ENCODE peak calls at places on chromosome 14, in seven cellular contexts. One of them, this sample, is unnamed.

GRCh38 chr14:98974113-98974512 is 297.9 kb downstream of the BCL11B start:
- DNase-seq in aorta: no peak
- DNase-seq in ACHN: no peak
- DNase-seq in activated CD4-positive, alpha-beta T cell treated with anti-CD3 and anti-CD28 coated beads, Interleukin-2, amount 10 ng/mL, durations not matched to agents 24 days and 14 days: no peak
- DNase-seq in CD8-positive, alpha-beta T cell: no peak
- DNase-seq in spleen: no peak
- DNase-seq in anterior cingulate cortex: no peak
- DNase-seq in this sample: no peak

GRCh38 chr14:101126376-101127130 is 223.0 kb upstream of the RTL1 start:
- DNase-seq in aorta: no peak
- DNase-seq in ACHN: no peak
- DNase-seq in activated CD4-positive, alpha-beta T cell treated with anti-CD3 and anti-CD28 coated beads, Interleukin-2, amount 10 ng/mL, durations not matched to agents 24 days and 14 days: no peak
- DNase-seq in CD8-positive, alpha-beta T cell: no peak
- DNase-seq in spleen: peak; percentile 56
- DNase-seq in anterior cingulate cortex: no peak
- DNase-seq in this sample: no peak

GRCh38 chr14:51677276-51677675 is 25.6 kb downstream of the FRMD6 start:
- DNase-seq in aorta: no peak
- DNase-seq in ACHN: peak; percentile 23
- DNase-seq in activated CD4-positive, alpha-beta T cell treated with anti-CD3 and anti-CD28 coated beads, Interleukin-2, amount 10 ng/mL, durations not matched to agents 24 days and 14 days: no peak
- DNase-seq in CD8-positive, alpha-beta T cell: no peak
- DNase-seq in spleen: no peak
- DNase-seq in anterior cingulate cortex: no peak
- DNase-seq in this sample: no peak

GRCh38 chr14:76089575-76089974 is 62.1 kb upstream of the GPATCH2L start:
- DNase-seq in aorta: no peak
- DNase-seq in ACHN: no peak
- DNase-seq in activated CD4-positive, alpha-beta T cell treated with anti-CD3 and anti-CD28 coated beads, Interleukin-2, amount 10 ng/mL, durations not matched to agents 24 days and 14 days: no peak
- DNase-seq in CD8-positive, alpha-beta T cell: no peak
- DNase-seq in spleen: no peak
- DNase-seq in anterior cingulate cortex: no peak
- DNase-seq in this sample: no peak

GRCh38 chr14:22315336-22315735 is 273.7 kb downstream of the DAD1 start:
- DNase-seq in aorta: no peak
- DNase-seq in ACHN: no peak
- DNase-seq in activated CD4-positive, alpha-beta T cell treated with anti-CD3 and anti-CD28 coated beads, Interleukin-2, amount 10 ng/mL, durations not matched to agents 24 days and 14 days: no peak
- DNase-seq in CD8-positive, alpha-beta T cell: no peak
- DNase-seq in spleen: no peak
- DNase-seq in anterior cingulate cortex: no peak
- DNase-seq in this sample: no peak

GRCh38 chr14:29724991-29725390 is 202.7 kb downstream of the PRKD1 start:
- DNase-seq in aorta: no peak
- DNase-seq in ACHN: no peak
- DNase-seq in activated CD4-positive, alpha-beta T cell treated with anti-CD3 and anti-CD28 coated beads, Interleukin-2, amount 10 ng/mL, durations not matched to agents 24 days and 14 days: no peak
- DNase-seq in CD8-positive, alpha-beta T cell: no peak
- DNase-seq in spleen: no peak
- DNase-seq in anterior cingulate cortex: no peak
- DNase-seq in this sample: no peak

GRCh38 chr14:51547260-51547659 is 104.5 kb upstream of the FRMD6 start:
- DNase-seq in aorta: peak; percentile 62
- DNase-seq in ACHN: peak; percentile 94
- DNase-seq in activated CD4-positive, alpha-beta T cell treated with anti-CD3 and anti-CD28 coated beads, Interleukin-2, amount 10 ng/mL, durations not matched to agents 24 days and 14 days: no peak
- DNase-seq in CD8-positive, alpha-beta T cell: no peak
- DNase-seq in spleen: no peak
- DNase-seq in anterior cingulate cortex: no peak
- DNase-seq in this sample: no peak

GRCh38 chr14:38663382-38663781 is 407.5 kb upstream of the CLEC14A start:
- DNase-seq in aorta: no peak
- DNase-seq in ACHN: no peak
- DNase-seq in activated CD4-positive, alpha-beta T cell treated with anti-CD3 and anti-CD28 coated beads, Interleukin-2, amount 10 ng/mL, durations not matched to agents 24 days and 14 days: no peak
- DNase-seq in CD8-positive, alpha-beta T cell: no peak
- DNase-seq in spleen: no peak
- DNase-seq in anterior cingulate cortex: no peak
- DNase-seq in this sample: no peak

GRCh38 chr14:94593749-94594431 is 12.7 kb downstream of the SERPINA5 start:
- DNase-seq in aorta: no peak
- DNase-seq in ACHN: no peak
- DNase-seq in activated CD4-positive, alpha-beta T cell treated with anti-CD3 and anti-CD28 coated beads, Interleukin-2, amount 10 ng/mL, durations not matched to agents 24 days and 14 days: no peak
- DNase-seq in CD8-positive, alpha-beta T cell: no peak
- DNase-seq in spleen: no peak
- DNase-seq in anterior cingulate cortex: no peak
- DNase-seq in this sample: no peak

GRCh38 chr14:86057018-86057667 is 527.2 kb downstream of the FLRT2 start:
- DNase-seq in aorta: no peak
- DNase-seq in ACHN: peak; percentile 38
- DNase-seq in activated CD4-positive, alpha-beta T cell treated with anti-CD3 and anti-CD28 coated beads, Interleukin-2, amount 10 ng/mL, durations not matched to agents 24 days and 14 days: peak; percentile 73
- DNase-seq in CD8-positive, alpha-beta T cell: no peak
- DNase-seq in spleen: no peak
- DNase-seq in anterior cingulate cortex: no peak
- DNase-seq in this sample: no peak

GRCh38 chr14:71728386-71728785 is 203.8 kb upstream of the RGS6 start:
- DNase-seq in aorta: no peak
- DNase-seq in ACHN: no peak
- DNase-seq in activated CD4-positive, alpha-beta T cell treated with anti-CD3 and anti-CD28 coated beads, Interleukin-2, amount 10 ng/mL, durations not matched to agents 24 days and 14 days: no peak
- DNase-seq in CD8-positive, alpha-beta T cell: no peak
- DNase-seq in spleen: no peak
- DNase-seq in anterior cingulate cortex: no peak
- DNase-seq in this sample: no peak

GRCh38 chr14:75278422-75279152 is at the start of gene FOS:
- DNase-seq in aorta: peak; percentile 95
- DNase-seq in ACHN: peak; percentile 89
- DNase-seq in activated CD4-positive, alpha-beta T cell treated with anti-CD3 and anti-CD28 coated beads, Interleukin-2, amount 10 ng/mL, durations not matched to agents 24 days and 14 days: peak; percentile 97
- DNase-seq in CD8-positive, alpha-beta T cell: peak; percentile 81
- DNase-seq in spleen: peak; percentile 96
- DNase-seq in anterior cingulate cortex: peak; percentile 88
- DNase-seq in this sample: peak; percentile 74

GRCh38 chr14:100392266-100392850 is 69.2 kb downstream of the SLC25A47 start:
- DNase-seq in aorta: no peak
- DNase-seq in ACHN: no peak
- DNase-seq in activated CD4-positive, alpha-beta T cell treated with anti-CD3 and anti-CD28 coated beads, Interleukin-2, amount 10 ng/mL, durations not matched to agents 24 days and 14 days: no peak
- DNase-seq in CD8-positive, alpha-beta T cell: no peak
- DNase-seq in spleen: no peak
- DNase-seq in anterior cingulate cortex: no peak
- DNase-seq in this sample: no peak

GRCh38 chr14:91416744-91417133 is 881 bp downstream of the CCDC88C start:
- DNase-seq in aorta: no peak
- DNase-seq in ACHN: no peak
- DNase-seq in activated CD4-positive, alpha-beta T cell treated with anti-CD3 and anti-CD28 coated beads, Interleukin-2, amount 10 ng/mL, durations not matched to agents 24 days and 14 days: peak; percentile 78
- DNase-seq in CD8-positive, alpha-beta T cell: no peak
- DNase-seq in spleen: peak; percentile 90
- DNase-seq in anterior cingulate cortex: no peak
- DNase-seq in this sample: no peak

GRCh38 chr14:105935384-105935783 is 409.0 kb downstream of the TMEM121 start:
- DNase-seq in aorta: no peak
- DNase-seq in ACHN: no peak
- DNase-seq in activated CD4-positive, alpha-beta T cell treated with anti-CD3 and anti-CD28 coated beads, Interleukin-2, amount 10 ng/mL, durations not matched to agents 24 days and 14 days: no peak
- DNase-seq in CD8-positive, alpha-beta T cell: no peak
- DNase-seq in spleen: no peak
- DNase-seq in anterior cingulate cortex: no peak
- DNase-seq in this sample: no peak

GRCh38 chr14:96037891-96038557 is 1.1 kb upstream of the C14orf132 start:
- DNase-seq in aorta: peak; percentile 89
- DNase-seq in ACHN: no peak
- DNase-seq in activated CD4-positive, alpha-beta T cell treated with anti-CD3 and anti-CD28 coated beads, Interleukin-2, amount 10 ng/mL, durations not matched to agents 24 days and 14 days: peak; percentile 55
- DNase-seq in CD8-positive, alpha-beta T cell: no peak
- DNase-seq in spleen: no peak
- DNase-seq in anterior cingulate cortex: no peak
- DNase-seq in this sample: no peak

GRCh38 chr14:100215330-100215885 is 23.5 kb upstream of the YY1 start:
- DNase-seq in aorta: no peak
- DNase-seq in ACHN: no peak
- DNase-seq in activated CD4-positive, alpha-beta T cell treated with anti-CD3 and anti-CD28 coated beads, Interleukin-2, amount 10 ng/mL, durations not matched to agents 24 days and 14 days: peak; percentile 58
- DNase-seq in CD8-positive, alpha-beta T cell: no peak
- DNase-seq in spleen: peak; percentile 76
- DNase-seq in anterior cingulate cortex: no peak
- DNase-seq in this sample: no peak

GRCh38 chr14:75164809-75165208 is 11.6 kb downstream of the TMED10 start:
- DNase-seq in aorta: no peak
- DNase-seq in ACHN: no peak
- DNase-seq in activated CD4-positive, alpha-beta T cell treated with anti-CD3 and anti-CD28 coated beads, Interleukin-2, amount 10 ng/mL, durations not matched to agents 24 days and 14 days: no peak
- DNase-seq in CD8-positive, alpha-beta T cell: no peak
- DNase-seq in spleen: no peak
- DNase-seq in anterior cingulate cortex: no peak
- DNase-seq in this sample: no peak

GRCh38 chr14:29016050-29016900 is 249.7 kb downstream of the FOXG1 start:
- DNase-seq in aorta: no peak
- DNase-seq in ACHN: peak; percentile 33
- DNase-seq in activated CD4-positive, alpha-beta T cell treated with anti-CD3 and anti-CD28 coated beads, Interleukin-2, amount 10 ng/mL, durations not matched to agents 24 days and 14 days: no peak
- DNase-seq in CD8-positive, alpha-beta T cell: no peak
- DNase-seq in spleen: no peak
- DNase-seq in anterior cingulate cortex: no peak
- DNase-seq in this sample: peak; percentile 15

GRCh38 chr14:58395565-58395814 is 240 bp upstream of the TOMM20L start:
- DNase-seq in aorta: no peak
- DNase-seq in ACHN: no peak
- DNase-seq in activated CD4-positive, alpha-beta T cell treated with anti-CD3 and anti-CD28 coated beads, Interleukin-2, amount 10 ng/mL, durations not matched to agents 24 days and 14 days: no peak
- DNase-seq in CD8-positive, alpha-beta T cell: no peak
- DNase-seq in spleen: no peak
- DNase-seq in anterior cingulate cortex: no peak
- DNase-seq in this sample: no peak

GRCh38 chr14:32809255-32809654 is 129.4 kb upstream of the NPAS3 start:
- DNase-seq in aorta: no peak
- DNase-seq in ACHN: no peak
- DNase-seq in activated CD4-positive, alpha-beta T cell treated with anti-CD3 and anti-CD28 coated beads, Interleukin-2, amount 10 ng/mL, durations not matched to agents 24 days and 14 days: no peak
- DNase-seq in CD8-positive, alpha-beta T cell: no peak
- DNase-seq in spleen: no peak
- DNase-seq in anterior cingulate cortex: no peak
- DNase-seq in this sample: no peak

GRCh38 chr14:99619873-99620834 is 16.1 kb upstream of the CCDC85C start:
- DNase-seq in aorta: no peak
- DNase-seq in ACHN: no peak
- DNase-seq in activated CD4-positive, alpha-beta T cell treated with anti-CD3 and anti-CD28 coated beads, Interleukin-2, amount 10 ng/mL, durations not matched to agents 24 days and 14 days: no peak
- DNase-seq in CD8-positive, alpha-beta T cell: no peak
- DNase-seq in spleen: no peak
- DNase-seq in anterior cingulate cortex: no peak
- DNase-seq in this sample: no peak

GRCh38 chr14:35401853-35402252 is 2.7 kb downstream of the NFKBIA start:
- DNase-seq in aorta: peak; percentile 69
- DNase-seq in ACHN: no peak
- DNase-seq in activated CD4-positive, alpha-beta T cell treated with anti-CD3 and anti-CD28 coated beads, Interleukin-2, amount 10 ng/mL, durations not matched to agents 24 days and 14 days: peak; percentile 67
- DNase-seq in CD8-positive, alpha-beta T cell: no peak
- DNase-seq in spleen: no peak
- DNase-seq in anterior cingulate cortex: no peak
- DNase-seq in this sample: no peak

GRCh38 chr14:91264151-91265150 is 19.9 kb upstream of the GPR68 start:
- DNase-seq in aorta: no peak
- DNase-seq in ACHN: peak; percentile 19
- DNase-seq in activated CD4-positive, alpha-beta T cell treated with anti-CD3 and anti-CD28 coated beads, Interleukin-2, amount 10 ng/mL, durations not matched to agents 24 days and 14 days: peak; percentile 83
- DNase-seq in CD8-positive, alpha-beta T cell: no peak
- DNase-seq in spleen: peak; percentile 86
- DNase-seq in anterior cingulate cortex: no peak
- DNase-seq in this sample: no peak

GRCh38 chr14:31420013-31420318 is 384 bp downstream of the HEATR5A start:
- DNase-seq in aorta: peak; percentile 74
- DNase-seq in ACHN: peak; percentile 61
- DNase-seq in activated CD4-positive, alpha-beta T cell treated with anti-CD3 and anti-CD28 coated beads, Interleukin-2, amount 10 ng/mL, durations not matched to agents 24 days and 14 days: peak; percentile 79
- DNase-seq in CD8-positive, alpha-beta T cell: peak; percentile 6
- DNase-seq in spleen: peak; percentile 94
- DNase-seq in anterior cingulate cortex: no peak
- DNase-seq in this sample: peak; percentile 12

GRCh38 chr14:99077076-99077843 is 194.7 kb downstream of the BCL11B start:
- DNase-seq in aorta: no peak
- DNase-seq in ACHN: no peak
- DNase-seq in activated CD4-positive, alpha-beta T cell treated with anti-CD3 and anti-CD28 coated beads, Interleukin-2, amount 10 ng/mL, durations not matched to agents 24 days and 14 days: no peak
- DNase-seq in CD8-positive, alpha-beta T cell: no peak
- DNase-seq in spleen: no peak
- DNase-seq in anterior cingulate cortex: no peak
- DNase-seq in this sample: no peak

GRCh38 chr14:105861985-105862465 is 335.6 kb downstream of the TMEM121 start:
- DNase-seq in aorta: peak; percentile 6
- DNase-seq in ACHN: no peak
- DNase-seq in activated CD4-positive, alpha-beta T cell treated with anti-CD3 and anti-CD28 coated beads, Interleukin-2, amount 10 ng/mL, durations not matched to agents 24 days and 14 days: peak; percentile 83
- DNase-seq in CD8-positive, alpha-beta T cell: no peak
- DNase-seq in spleen: peak; percentile 82
- DNase-seq in anterior cingulate cortex: no peak
- DNase-seq in this sample: peak; percentile 31

GRCh38 chr14:38808734-38809455 is 294.1 kb downstream of the SEC23A start:
- DNase-seq in aorta: no peak
- DNase-seq in ACHN: no peak
- DNase-seq in activated CD4-positive, alpha-beta T cell treated with anti-CD3 and anti-CD28 coated beads, Interleukin-2, amount 10 ng/mL, durations not matched to agents 24 days and 14 days: no peak
- DNase-seq in CD8-positive, alpha-beta T cell: no peak
- DNase-seq in spleen: no peak
- DNase-seq in anterior cingulate cortex: no peak
- DNase-seq in this sample: peak; percentile 2

GRCh38 chr14:47674546-47675238 is 713 bp downstream of the MDGA2 start:
- DNase-seq in aorta: no peak
- DNase-seq in ACHN: peak; percentile 36
- DNase-seq in activated CD4-positive, alpha-beta T cell treated with anti-CD3 and anti-CD28 coated beads, Interleukin-2, amount 10 ng/mL, durations not matched to agents 24 days and 14 days: no peak
- DNase-seq in CD8-positive, alpha-beta T cell: no peak
- DNase-seq in spleen: peak; percentile 64
- DNase-seq in anterior cingulate cortex: no peak
- DNase-seq in this sample: no peak

GRCh38 chr14:54339771-54340170 is 57.0 kb upstream of the CDKN3 start:
- DNase-seq in aorta: no peak
- DNase-seq in ACHN: no peak
- DNase-seq in activated CD4-positive, alpha-beta T cell treated with anti-CD3 and anti-CD28 coated beads, Interleukin-2, amount 10 ng/mL, durations not matched to agents 24 days and 14 days: no peak
- DNase-seq in CD8-positive, alpha-beta T cell: no peak
- DNase-seq in spleen: no peak
- DNase-seq in anterior cingulate cortex: no peak
- DNase-seq in this sample: no peak

GRCh38 chr14:26286066-26286791 is 311.6 kb downstream of the NOVA1 start:
- DNase-seq in aorta: no peak
- DNase-seq in ACHN: no peak
- DNase-seq in activated CD4-positive, alpha-beta T cell treated with anti-CD3 and anti-CD28 coated beads, Interleukin-2, amount 10 ng/mL, durations not matched to agents 24 days and 14 days: no peak
- DNase-seq in CD8-positive, alpha-beta T cell: no peak
- DNase-seq in spleen: no peak
- DNase-seq in anterior cingulate cortex: no peak
- DNase-seq in this sample: no peak

GRCh38 chr14:68476212-68476964 is 316.5 kb downstream of the ZFP36L1 start:
- DNase-seq in aorta: peak; percentile 77
- DNase-seq in ACHN: no peak
- DNase-seq in activated CD4-positive, alpha-beta T cell treated with anti-CD3 and anti-CD28 coated beads, Interleukin-2, amount 10 ng/mL, durations not matched to agents 24 days and 14 days: no peak
- DNase-seq in CD8-positive, alpha-beta T cell: no peak
- DNase-seq in spleen: peak; percentile 89
- DNase-seq in anterior cingulate cortex: no peak
- DNase-seq in this sample: no peak

GRCh38 chr14:29712586-29712985 is 215.1 kb downstream of the PRKD1 start:
- DNase-seq in aorta: no peak
- DNase-seq in ACHN: no peak
- DNase-seq in activated CD4-positive, alpha-beta T cell treated with anti-CD3 and anti-CD28 coated beads, Interleukin-2, amount 10 ng/mL, durations not matched to agents 24 days and 14 days: no peak
- DNase-seq in CD8-positive, alpha-beta T cell: no peak
- DNase-seq in spleen: no peak
- DNase-seq in anterior cingulate cortex: no peak
- DNase-seq in this sample: no peak